ENCODE peak calls at places on chromosome 21, in four cellular contexts. One of them, this sample, is unnamed.

GRCh38 chr21:37292946-37293345 is 25.8 kb upstream of the VPS26C start:
- DNase-seq in astrocyte of the cerebellum: no peak
- DNase-seq in GM23338: no peak
- DNase-seq in right atrium auricular region: no peak
- DNase-seq in this sample: no peak

GRCh38 chr21:29710498-29710897 is 229.3 kb downstream of the GRIK1 start:
- DNase-seq in GM23338: no peak
- DNase-seq in right atrium auricular region: no peak
- DNase-seq in astrocyte of the cerebellum: no peak
- DNase-seq in this sample: no peak

GRCh38 chr21:16418211-16418610 is 688.4 kb downstream of the USP25 start:
- DNase-seq in GM23338: no peak
- DNase-seq in astrocyte of the cerebellum: no peak
- DNase-seq in right atrium auricular region: no peak
- DNase-seq in this sample: no peak

GRCh38 chr21:24759348-24760118 is 847.7 kb downstream of the MRPL39 start:
- DNase-seq in astrocyte of the cerebellum: no peak
- DNase-seq in right atrium auricular region: no peak
- DNase-seq in GM23338: no peak
- DNase-seq in this sample: no peak

GRCh38 chr21:38531610-38532009 is 33.3 kb upstream of the ERG start:
- DNase-seq in GM23338: no peak
- DNase-seq in right atrium auricular region: no peak
- DNase-seq in astrocyte of the cerebellum: peak
- DNase-seq in this sample: no peak

GRCh38 chr21:35340273-35340672 is 291.2 kb upstream of the RUNX1 start:
- DNase-seq in GM23338: no peak
- DNase-seq in right atrium auricular region: no peak
- DNase-seq in astrocyte of the cerebellum: no peak
- DNase-seq in this sample: no peak

GRCh38 chr21:32807717-32808380 is 36.3 kb upstream of the PAXBP1 start:
- DNase-seq in astrocyte of the cerebellum: peak
- DNase-seq in GM23338: no peak
- DNase-seq in right atrium auricular region: no peak
- DNase-seq in this sample: no peak

GRCh38 chr21:28521932-28522826 is 470.5 kb downstream of the LTN1 start:
- DNase-seq in GM23338: peak
- DNase-seq in right atrium auricular region: no peak
- DNase-seq in astrocyte of the cerebellum: peak
- DNase-seq in this sample: no peak

GRCh38 chr21:46317710-46318463 is 5.8 kb downstream of the C21orf58 start:
- DNase-seq in right atrium auricular region: no peak
- DNase-seq in GM23338: peak
- DNase-seq in astrocyte of the cerebellum: no peak
- DNase-seq in this sample: peak

GRCh38 chr21:29655577-29655976 is 284.2 kb downstream of the GRIK1 start:
- DNase-seq in GM23338: no peak
- DNase-seq in right atrium auricular region: no peak
- DNase-seq in astrocyte of the cerebellum: no peak
- DNase-seq in this sample: no peak

GRCh38 chr21:46356494-46357334 is 32.8 kb downstream of the PCNT start:
- DNase-seq in astrocyte of the cerebellum: no peak
- DNase-seq in right atrium auricular region: no peak
- DNase-seq in GM23338: no peak
- DNase-seq in this sample: no peak

GRCh38 chr21:33871171-33871570 is 44.4 kb downstream of the ATP5PO start:
- DNase-seq in right atrium auricular region: no peak
- DNase-seq in astrocyte of the cerebellum: no peak
- DNase-seq in GM23338: no peak
- DNase-seq in this sample: no peak

GRCh38 chr21:35139382-35139715 is 90.2 kb upstream of the RUNX1 start:
- DNase-seq in astrocyte of the cerebellum: no peak
- DNase-seq in GM23338: no peak
- DNase-seq in right atrium auricular region: no peak
- DNase-seq in this sample: no peak

GRCh38 chr21:35643176-35643575 is 417.1 kb downstream of the SETD4 start:
- DNase-seq in astrocyte of the cerebellum: no peak
- DNase-seq in GM23338: no peak
- DNase-seq in right atrium auricular region: no peak
- DNase-seq in this sample: peak

GRCh38 chr21:14889080-14889805 is 175.6 kb downstream of the NRIP1 start:
- DNase-seq in astrocyte of the cerebellum: peak
- DNase-seq in GM23338: no peak
- DNase-seq in right atrium auricular region: no peak
- DNase-seq in this sample: no peak

GRCh38 chr21:14215971-14216621 is at the start of gene RBM11:
- DNase-seq in right atrium auricular region: peak
- DNase-seq in astrocyte of the cerebellum: peak
- DNase-seq in GM23338: peak
- DNase-seq in this sample: peak

GRCh38 chr21:31372176-31372765 is 28.2 kb upstream of the TIAM1 start:
- DNase-seq in GM23338: no peak
- DNase-seq in astrocyte of the cerebellum: no peak
- DNase-seq in right atrium auricular region: no peak
- DNase-seq in this sample: no peak

GRCh38 chr21:28943631-28944030 is 49.0 kb downstream of the LTN1 start:
- DNase-seq in astrocyte of the cerebellum: no peak
- DNase-seq in GM23338: no peak
- DNase-seq in right atrium auricular region: no peak
- DNase-seq in this sample: no peak

GRCh38 chr21:29105218-29105617 is 25.2 kb upstream of the MAP3K7CL start:
- DNase-seq in GM23338: no peak
- DNase-seq in right atrium auricular region: no peak
- DNase-seq in astrocyte of the cerebellum: no peak
- DNase-seq in this sample: no peak

GRCh38 chr21:36733857-36734256 is 34.9 kb downstream of the SIM2 start:
- DNase-seq in astrocyte of the cerebellum: no peak
- DNase-seq in right atrium auricular region: no peak
- DNase-seq in GM23338: no peak
- DNase-seq in this sample: no peak

GRCh38 chr21:35326677-35327076 is 277.6 kb upstream of the RUNX1 start:
- DNase-seq in astrocyte of the cerebellum: no peak
- DNase-seq in GM23338: no peak
- DNase-seq in right atrium auricular region: no peak
- DNase-seq in this sample: no peak

GRCh38 chr21:37181059-37181458 is 86.1 kb downstream of the VPS26C start:
- DNase-seq in right atrium auricular region: no peak
- DNase-seq in astrocyte of the cerebellum: no peak
- DNase-seq in GM23338: no peak
- DNase-seq in this sample: no peak

GRCh38 chr21:25573409-25574206 is 33.7 kb downstream of the MRPL39 start:
- DNase-seq in GM23338: no peak
- DNase-seq in astrocyte of the cerebellum: peak
- DNase-seq in right atrium auricular region: no peak
- DNase-seq in this sample: no peak

GRCh38 chr21:36288651-36289243 is 31.2 kb upstream of the MORC3 start:
- DNase-seq in right atrium auricular region: no peak
- DNase-seq in GM23338: no peak
- DNase-seq in astrocyte of the cerebellum: no peak
- DNase-seq in this sample: no peak

GRCh38 chr21:46128106-46128982 is 27.0 kb downstream of the FTCD start:
- DNase-seq in right atrium auricular region: no peak
- DNase-seq in astrocyte of the cerebellum: no peak
- DNase-seq in GM23338: no peak
- DNase-seq in this sample: no peak

GRCh38 chr21:46190491-46191131 is 6.4 kb upstream of the SPATC1L start:
- DNase-seq in GM23338: no peak
- DNase-seq in right atrium auricular region: peak
- DNase-seq in astrocyte of the cerebellum: no peak
- DNase-seq in this sample: no peak

GRCh38 chr21:45413922-45414321 is 9.0 kb downstream of the COL18A1 start:
- DNase-seq in astrocyte of the cerebellum: no peak
- DNase-seq in GM23338: no peak
- DNase-seq in right atrium auricular region: no peak
- DNase-seq in this sample: no peak

GRCh38 chr21:29332461-29333354 is 34.0 kb downstream of the BACH1 start:
- DNase-seq in astrocyte of the cerebellum: no peak
- DNase-seq in GM23338: no peak
- DNase-seq in right atrium auricular region: no peak
- DNase-seq in this sample: no peak

GRCh38 chr21:45167796-45168222 is 93.4 kb downstream of the ADARB1 start:
- DNase-seq in right atrium auricular region: no peak
- DNase-seq in astrocyte of the cerebellum: peak
- DNase-seq in GM23338: no peak
- DNase-seq in this sample: no peak

GRCh38 chr21:21439761-21440160 is 441.6 kb downstream of the NCAM2 start:
- DNase-seq in astrocyte of the cerebellum: no peak
- DNase-seq in right atrium auricular region: no peak
- DNase-seq in GM23338: no peak
- DNase-seq in this sample: no peak

GRCh38 chr21:38910390-38911008 is 104.8 kb downstream of the ETS2 start:
- DNase-seq in GM23338: no peak
- DNase-seq in astrocyte of the cerebellum: no peak
- DNase-seq in right atrium auricular region: no peak
- DNase-seq in this sample: no peak

GRCh38 chr21:34526236-34526617 is 14.2 kb upstream of the KCNE1 start:
- DNase-seq in right atrium auricular region: no peak
- DNase-seq in GM23338: no peak
- DNase-seq in astrocyte of the cerebellum: no peak
- DNase-seq in this sample: no peak

GRCh38 chr21:46295996-46296752 is 10.0 kb downstream of the YBEY start:
- DNase-seq in astrocyte of the cerebellum: no peak
- DNase-seq in right atrium auricular region: peak
- DNase-seq in GM23338: peak
- DNase-seq in this sample: no peak

GRCh38 chr21:21715286-21715969 is 717.2 kb downstream of the NCAM2 start:
- DNase-seq in right atrium auricular region: no peak
- DNase-seq in GM23338: no peak
- DNase-seq in astrocyte of the cerebellum: peak
- DNase-seq in this sample: no peak

GRCh38 chr21:32372755-32373154 is 20.1 kb downstream of the URB1 start:
- DNase-seq in astrocyte of the cerebellum: no peak
- DNase-seq in GM23338: no peak
- DNase-seq in right atrium auricular region: no peak
- DNase-seq in this sample: no peak

GRCh38 chr21:38773108-38774061 is 32.3 kb upstream of the ETS2 start:
- DNase-seq in GM23338: no peak
- DNase-seq in astrocyte of the cerebellum: peak
- DNase-seq in right atrium auricular region: peak
- DNase-seq in this sample: no peak

GRCh38 chr21:34545079-34545884 is 33.3 kb upstream of the KCNE1 start:
- DNase-seq in GM23338: peak
- DNase-seq in astrocyte of the cerebellum: peak
- DNase-seq in right atrium auricular region: peak
- DNase-seq in this sample: peak

GRCh38 chr21:45984584-45985095 is 3.1 kb downstream of the COL6A1 start:
- DNase-seq in astrocyte of the cerebellum: no peak
- DNase-seq in right atrium auricular region: no peak
- DNase-seq in GM23338: no peak
- DNase-seq in this sample: no peak

GRCh38 chr21:14677639-14678179 is 131.6 kb upstream of the SAMSN1 start:
- DNase-seq in astrocyte of the cerebellum: no peak
- DNase-seq in GM23338: no peak
- DNase-seq in right atrium auricular region: no peak
- DNase-seq in this sample: no peak

DNA sequence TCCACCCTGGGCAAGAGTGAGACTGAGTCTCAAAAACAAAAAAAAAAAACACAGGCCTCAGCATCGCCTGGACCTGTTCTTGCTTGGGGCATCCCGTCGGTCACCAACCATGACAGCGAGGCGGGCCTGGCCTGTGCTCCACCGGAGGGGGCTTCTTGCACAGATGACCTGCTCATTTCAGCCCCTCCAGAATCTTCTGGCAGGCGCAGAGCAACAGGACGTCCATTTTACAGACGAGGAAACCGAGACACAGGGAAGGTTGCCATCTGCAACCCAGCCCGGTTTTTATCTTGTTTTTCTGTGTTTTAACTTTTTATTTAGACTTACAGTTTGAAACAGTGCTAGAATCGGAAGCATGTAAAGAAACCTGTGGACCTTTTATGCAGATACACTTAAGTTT is 918 bp downstream of the CSTB start:
- DNase-seq in GM23338: no peak
- DNase-seq in right atrium auricular region: no peak
- DNase-seq in astrocyte of the cerebellum: no peak
- DNase-seq in this sample: no peak
- H3K4me3 ChIP-seq in GM23338: peak
- H3K4me3 ChIP-seq in right atrium auricular region: peak
- H3K4me3 ChIP-seq in astrocyte of the cerebellum: peak
- H3K4me3 ChIP-seq in this sample: peak

DNA sequence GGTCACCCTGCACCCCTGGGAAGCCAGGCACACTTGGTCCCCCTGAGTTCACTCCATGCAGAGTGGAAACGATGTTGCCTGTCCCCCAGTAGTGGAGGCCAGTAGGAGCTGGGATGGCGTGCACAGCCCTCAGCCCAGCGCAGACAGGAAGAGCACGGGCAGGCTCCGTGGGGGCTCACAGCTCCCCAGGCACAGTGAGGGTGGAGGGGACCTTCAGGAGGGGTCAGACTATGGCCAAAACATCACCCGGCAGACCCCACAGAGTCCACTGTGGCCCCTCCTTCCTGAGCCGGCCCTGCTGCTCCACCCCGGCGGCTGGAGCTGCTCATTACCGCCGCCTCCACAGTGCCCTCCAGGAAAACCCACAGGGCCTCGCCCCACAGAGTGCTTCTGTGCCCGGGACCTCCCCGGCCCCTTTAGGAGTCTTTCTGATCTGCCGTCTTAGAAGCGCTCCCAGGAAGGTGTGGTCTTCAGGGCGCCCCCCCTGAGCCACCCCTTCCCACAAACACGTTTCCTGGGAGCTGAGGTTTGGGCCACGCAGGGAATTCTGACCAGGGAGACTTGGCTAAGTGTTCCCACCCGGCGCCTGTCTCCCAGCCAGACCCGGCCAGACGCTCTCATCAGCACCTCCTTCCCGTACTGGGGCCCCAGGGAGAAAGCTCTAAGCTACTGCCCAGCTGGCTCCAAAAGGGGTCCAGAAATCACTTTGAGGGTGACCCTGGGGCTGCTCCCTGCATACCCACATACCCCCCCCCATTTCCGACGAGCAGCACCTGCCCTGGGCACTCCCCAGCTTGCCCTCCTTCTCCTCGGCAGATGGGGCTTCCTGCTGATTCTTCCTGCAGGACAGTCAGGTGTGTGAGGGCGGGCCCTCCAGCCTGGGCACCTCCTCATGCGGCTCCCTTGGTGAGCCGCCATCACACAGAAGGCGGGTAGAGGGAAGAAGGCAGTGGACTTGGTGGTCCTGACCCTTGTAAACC is 38.8 kb downstream of the RIPK4 start:
- DNase-seq in GM23338: no peak
- DNase-seq in astrocyte of the cerebellum: no peak
- DNase-seq in right atrium auricular region: no peak
- DNase-seq in this sample: no peak
- H3K4me3 ChIP-seq in GM23338: no peak
- H3K4me3 ChIP-seq in astrocyte of the cerebellum: no peak
- H3K4me3 ChIP-seq in right atrium auricular region: no peak
- H3K4me3 ChIP-seq in this sample: no peak

GRCh38 chr21:26964379-26964778 is 2.5 kb downstream of the ADAMTS5 start:
- DNase-seq in astrocyte of the cerebellum: no peak
- DNase-seq in right atrium auricular region: peak
- DNase-seq in GM23338: peak
- DNase-seq in this sample: peak
- H3K4me3 ChIP-seq in astrocyte of the cerebellum: no peak
- H3K4me3 ChIP-seq in right atrium auricular region: peak
- H3K4me3 ChIP-seq in GM23338: no peak
- H3K4me3 ChIP-seq in this sample: no peak

GRCh38 chr21:43916691-43917514 is 51.9 kb downstream of the AGPAT3 start:
- DNase-seq in GM23338: no peak
- DNase-seq in right atrium auricular region: no peak
- DNase-seq in astrocyte of the cerebellum: no peak
- DNase-seq in this sample: no peak
- H3K4me3 ChIP-seq in GM23338: no peak
- H3K4me3 ChIP-seq in right atrium auricular region: peak
- H3K4me3 ChIP-seq in astrocyte of the cerebellum: peak
- H3K4me3 ChIP-seq in this sample: no peak

This sample was measured in lung.